ENCODE peak calls at places on chromosomes 12 and 14, in six cellular contexts. G is A549, R is K562, X is GM12878, V is HepG2, A is endothelial cell of umbilical vein. Q is an unnamed sample.
A peak's percentile ranks its signal among the peaks of the same experiment; 100 is the strongest.

GRCh38 chr12:47793015-47793681 is 20.1 kb downstream of the SLC48A1 start:
- DNase-seq in A (no peak), G (no peak), V (no peak), X (no peak), R (no peak), Q (no peak)

GRCh38 chr14:98564006-98564405 is 708.0 kb downstream of the BCL11B start:
- DNase-seq in A (no peak), G (no peak), X (no peak), V (no peak), R (no peak), Q (no peak)

GRCh38 chr12:113747048-113747447 is 219.1 kb downstream of the RBM19 start:
- DNase-seq in V (no peak), X (no peak), G (no peak), R (peak; percentile 79), A (no peak), Q (no peak)

GRCh38 chr12:12696562-12697383 is 790 bp upstream of the GPR19 start:
- DNase-seq in G (peak; percentile 75), V (peak; percentile 73), X (peak; percentile 91), A (peak; percentile 92), R (peak; percentile 79), Q (peak; percentile 88)

GRCh38 chr14:56005580-56006053 is 112.6 kb upstream of the PELI2 start:
- DNase-seq in R (no peak), X (no peak), A (no peak), G (no peak), V (no peak), Q (no peak)

GRCh38 chr14:104774453-104775072 is 21.0 kb downstream of the AKT1 start:
- DNase-seq in X (no peak), R (no peak), A (no peak), G (no peak), V (no peak), Q (no peak)

GRCh38 chr14:59438148-59438766 is 26.9 kb downstream of the GPR135 start:
- DNase-seq in X (no peak), G (no peak), R (no peak), A (peak; percentile 75), V (no peak), Q (peak; percentile 41)

GRCh38 chr12:95178136-95178535 is 39.1 kb downstream of the FGD6 start:
- DNase-seq in G (no peak), A (no peak), X (no peak), R (no peak), V (no peak), Q (no peak)

GRCh38 chr12:51383281-51383905 is 7.8 kb downstream of the GALNT6 start:
- DNase-seq in R (no peak), X (no peak), G (no peak), V (no peak), A (no peak), Q (peak; percentile 36)

GRCh38 chr14:61860294-61860918 is 98.2 kb downstream of the SNAPC1 start:
- DNase-seq in A (peak; percentile 55), V (peak; percentile 34), R (peak; percentile 37), X (peak; percentile 44), G (peak; percentile 63), Q (peak; percentile 63)

GRCh38 chr12:24960222-24960855 is 11.4 kb upstream of the BCAT1 start:
- DNase-seq in G (peak; percentile 15), X (peak; percentile 56), R (peak; percentile 37), A (peak; percentile 66), V (peak; percentile 36), Q (peak; percentile 80)

GRCh38 chr14:100142073-100143040 is 17.1 kb downstream of the DEGS2 start:
- DNase-seq in V (no peak), R (peak; percentile 92), A (peak; percentile 96), X (no peak), G (no peak), Q (no peak)

GRCh38 chr14:33647385-33647786 is 303.5 kb downstream of the EGLN3 start:
- DNase-seq in G (no peak), V (no peak), A (peak; percentile 85), X (no peak), R (no peak), Q (peak; percentile 1)

GRCh38 chr12:96143392-96143791 is 50.8 kb upstream of the ELK3 start:
- DNase-seq in R (no peak), X (no peak), A (no peak), G (no peak), V (no peak), Q (peak; percentile 91)

GRCh38 chr12:70178038-70178437 is 65.2 kb upstream of the CNOT2 start:
- DNase-seq in X (no peak), G (no peak), R (no peak), A (peak; percentile 7), V (no peak), Q (no peak)

GRCh38 chr14:24710403-24711063 is 76.5 kb upstream of the GZMB start:
- DNase-seq in G (peak; percentile 26), R (peak; percentile 36), A (peak; percentile 48), X (no peak), V (peak; percentile 71), Q (peak; percentile 63)

GRCh38 chr12:82728710-82729109 is 42.0 kb downstream of the TMTC2 start:
- DNase-seq in X (no peak), R (no peak), V (no peak), G (no peak), A (no peak), Q (no peak)

GRCh38 chr14:93055651-93056115 is 60.0 kb downstream of the ITPK1 start:
- DNase-seq in R (no peak), G (no peak), X (no peak), A (no peak), V (no peak), Q (no peak)

GRCh38 chr12:131096681-131097181 is 143.0 kb downstream of the ADGRD1 start:
- DNase-seq in R (no peak), V (no peak), G (no peak), A (no peak), X (no peak), Q (no peak)

GRCh38 chr14:42112108-42112507 is 505.4 kb downstream of the LRFN5 start:
- DNase-seq in A (no peak), X (no peak), G (no peak), V (no peak), R (no peak), Q (no peak)

GRCh38 chr12:64212066-64212746 is 9.9 kb downstream of the KICS2 start:
- DNase-seq in A (no peak), G (no peak), V (no peak), X (no peak), R (no peak), Q (no peak)

GRCh38 chr12:53055471-53056266 is 5.8 kb downstream of the TNS2 start:
- DNase-seq in X (no peak), A (no peak), G (no peak), R (no peak), V (no peak), Q (no peak)

GRCh38 chr12:121520119-121520518 is 60.7 kb downstream of the KDM2B start:
- DNase-seq in A (no peak), R (no peak), V (no peak), X (no peak), G (no peak), Q (no peak)

GRCh38 chr12:123714302-123714627 is 2.1 kb downstream of the ATP6V0A2 start:
- DNase-seq in X (no peak), R (peak; percentile 29), V (no peak), G (no peak), A (no peak), Q (no peak)

GRCh38 chr14:104422301-104423223 is 157.0 kb upstream of the C14orf180 start:
- DNase-seq in G (no peak), V (no peak), X (no peak), R (no peak), A (no peak), Q (no peak)

GRCh38 chr14:96953443-96953842 is 156.3 kb downstream of the VRK1 start:
- DNase-seq in X (no peak), G (no peak), A (no peak), R (no peak), V (no peak), Q (no peak)

GRCh38 chr14:96945721-96946120 is 148.5 kb downstream of the VRK1 start:
- DNase-seq in G (no peak), V (no peak), X (no peak), R (no peak), A (no peak), Q (no peak)

GRCh38 chr14:96944297-96944696 is 147.1 kb downstream of the VRK1 start:
- DNase-seq in A (no peak), R (no peak), V (no peak), X (no peak), G (no peak), Q (no peak)

DNA sequence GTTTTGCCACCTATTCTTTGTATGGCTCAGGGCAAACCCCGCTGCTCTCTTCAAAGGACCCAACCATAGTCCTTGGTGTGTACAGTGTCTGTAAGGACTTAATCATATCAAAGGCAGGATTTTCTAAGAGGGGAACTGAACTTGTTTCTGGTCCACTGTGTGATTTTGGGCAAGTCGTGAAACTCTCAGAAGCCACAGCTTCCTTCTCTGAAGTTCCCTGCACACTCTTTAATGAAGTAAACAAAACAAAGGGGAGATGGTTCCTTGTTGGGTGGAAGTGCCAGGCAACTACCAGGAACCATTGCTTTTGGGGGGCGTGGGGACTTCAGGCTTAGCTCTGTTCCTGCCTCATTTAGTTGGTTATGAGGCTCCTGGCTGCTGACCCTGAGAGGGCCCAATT is 152.4 kb downstream of the VRK1 start:
- DNase-seq in X (no peak), G (no peak), R (no peak), V (no peak), A (no peak), Q (no peak)
- TF ChIP-seq MYC in X (no peak), G (no peak), R (no peak), V (no peak), A (no peak), Q (no peak)

DNA sequence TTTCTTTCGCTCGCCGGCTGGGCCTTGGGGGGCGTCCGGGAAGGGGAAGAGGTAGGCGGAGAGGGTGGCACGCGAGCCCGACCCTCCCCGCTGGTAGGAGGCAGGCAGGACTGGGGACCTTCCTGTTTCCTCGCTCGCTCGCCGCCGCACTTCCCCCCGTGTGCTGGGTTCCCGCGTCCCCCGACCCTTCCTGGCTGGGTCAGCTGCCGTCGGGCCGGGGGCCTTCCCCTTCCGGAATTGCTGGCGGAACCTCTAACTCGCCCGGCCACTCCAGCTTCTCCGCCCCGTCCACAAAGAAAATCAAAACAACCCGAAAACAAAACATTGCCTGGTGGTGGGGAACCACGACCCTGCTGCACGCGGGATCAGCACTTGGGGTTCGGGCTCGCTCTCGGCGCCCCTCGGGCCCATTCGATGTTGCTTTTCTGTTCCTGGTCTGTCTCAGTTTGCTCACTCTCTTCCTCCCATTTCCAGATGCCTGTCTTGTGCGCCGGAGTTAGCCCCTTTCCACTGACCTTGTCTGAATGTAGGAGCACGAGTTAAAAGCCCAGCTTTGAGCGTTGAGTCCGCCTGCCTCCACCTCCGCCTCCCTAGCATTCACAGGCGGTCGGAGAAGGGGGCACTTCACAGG is 554 bp downstream of the PAPOLA start:
- DNase-seq in R (peak; percentile 60), X (no peak), V (peak; percentile 26), A (peak; percentile 68), G (peak; percentile 51), Q (peak; percentile 85)
- TF ChIP-seq MYC in R (no peak), X (no peak), V (no peak), A (no peak), G (no peak), Q (peak; percentile 45)

GRCh38 chr12:109910969-109911348 is 10.9 kb downstream of the TCHP start:
- DNase-seq in V (peak; percentile 55), A (no peak), X (no peak), R (peak; percentile 81), G (peak; percentile 81), Q (peak; percentile 71)
- TF ChIP-seq MYC in V (peak; percentile 76), A (no peak), X (no peak), R (peak; percentile 84), G (no peak), Q (no peak)

DNA sequence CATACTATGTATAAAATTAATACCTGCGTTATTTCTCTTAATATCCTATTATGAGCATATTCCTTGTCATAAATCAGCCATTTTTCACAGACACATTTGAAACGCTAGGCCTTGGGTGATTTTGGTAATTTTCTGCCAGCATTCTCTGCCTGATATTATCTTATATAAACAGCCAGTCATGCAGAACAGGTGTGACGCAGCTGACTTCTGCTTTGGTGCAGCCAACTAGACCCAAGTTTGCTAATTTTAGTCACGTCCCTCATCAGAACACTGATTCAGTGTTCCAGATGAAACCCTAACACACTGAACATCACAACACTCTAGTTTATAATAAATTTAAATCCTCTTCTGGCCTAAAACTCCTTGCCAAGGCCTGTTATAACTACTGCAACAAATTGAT is 386.2 kb downstream of the SEC23A start:
- DNase-seq in X (no peak), R (no peak), V (no peak), A (no peak), G (no peak), Q (no peak)
- TF ChIP-seq MYC in X (no peak), R (no peak), V (no peak), A (no peak), G (no peak), Q (no peak)